ENCODE peak calls at places on chromosomes 11 and 22, in four cellular contexts. M is uterus, Z is brain microvascular endothelial cell, R is fibroblast of lung. G is an unnamed sample.

GRCh38 chr11:111019931-111020381 is 225.6 kb upstream of the POU2AF2 start:
- DNase-seq in M (no peak), Z (no peak), R (peak), G (no peak)

GRCh38 chr22:36977401-36977861 is 41.8 kb downstream of the TST start:
- DNase-seq in M (peak), Z (peak), R (no peak), G (no peak)

GRCh38 chr22:27223317-27224177 is 566.2 kb downstream of the MIAT start:
- DNase-seq in M (peak), Z (peak), R (peak), G (no peak)

GRCh38 chr11:64299847-64300648 is at the start of gene CATSPERZ:
- DNase-seq in M (no peak), Z (no peak), R (no peak), G (no peak)

GRCh38 chr22:37023743-37024338 is 4.3 kb downstream of the MPST start:
- DNase-seq in M (no peak), Z (no peak), R (no peak), G (no peak)

GRCh38 chr11:117882539-117882938 is 6.1 kb upstream of the FXYD6 start:
- DNase-seq in M (no peak), Z (no peak), R (no peak), G (no peak)

GRCh38 chr22:19878461-19879247 is 24.0 kb upstream of the GNB1L start:
- DNase-seq in M (peak), Z (no peak), R (peak), G (no peak)

GRCh38 chr11:46597609-46598219 is 3.9 kb upstream of the AMBRA1 start:
- DNase-seq in M (no peak), Z (peak), R (no peak), G (no peak)

GRCh38 chr22:24553597-24554315 is 1.2 kb downstream of the GUCD1 start:
- DNase-seq in M (peak), Z (peak), R (no peak), G (no peak)

GRCh38 chr11:31414338-31414737 is 44.7 kb downstream of the DNAJC24 start:
- DNase-seq in M (no peak), Z (no peak), R (no peak), G (no peak)

GRCh38 chr11:122984186-122985011 is 2.8 kb upstream of the BSX start:
- DNase-seq in M (no peak), Z (no peak), R (peak), G (no peak)

GRCh38 chr11:130786987-130787688 is 129.1 kb downstream of the SNX19 start:
- DNase-seq in M (no peak), Z (no peak), R (peak), G (no peak)

GRCh38 chr11:68343761-68344256 is 31.4 kb downstream of the LRP5 start:
- DNase-seq in M (no peak), Z (no peak), R (no peak), G (no peak)

GRCh38 chr11:72111803-72112540 is 523 bp downstream of the ANAPC15 start:
- DNase-seq in M (peak), Z (peak), R (peak), G (peak)

GRCh38 chr11:76667271-76667818 is 3.2 kb downstream of the LRRC32 start:
- DNase-seq in M (no peak), Z (no peak), R (no peak), G (no peak)

GRCh38 chr11:76668362-76669155 is 2.0 kb downstream of the LRRC32 start:
- DNase-seq in M (no peak), Z (no peak), R (no peak), G (no peak)

GRCh38 chr11:76666830-76667229 is 3.7 kb downstream of the LRRC32 start:
- DNase-seq in M (no peak), Z (no peak), R (no peak), G (no peak)

GRCh38 chr11:76666408-76666807 is 4.1 kb downstream of the LRRC32 start:
- DNase-seq in M (peak), Z (no peak), R (peak), G (no peak)

GRCh38 chr11:76667856-76668255 is 2.7 kb downstream of the LRRC32 start:
- DNase-seq in M (no peak), Z (no peak), R (no peak), G (no peak)
- H3K4me3 ChIP-seq in M (no peak), Z (peak), R (peak), G (no peak)

DNA sequence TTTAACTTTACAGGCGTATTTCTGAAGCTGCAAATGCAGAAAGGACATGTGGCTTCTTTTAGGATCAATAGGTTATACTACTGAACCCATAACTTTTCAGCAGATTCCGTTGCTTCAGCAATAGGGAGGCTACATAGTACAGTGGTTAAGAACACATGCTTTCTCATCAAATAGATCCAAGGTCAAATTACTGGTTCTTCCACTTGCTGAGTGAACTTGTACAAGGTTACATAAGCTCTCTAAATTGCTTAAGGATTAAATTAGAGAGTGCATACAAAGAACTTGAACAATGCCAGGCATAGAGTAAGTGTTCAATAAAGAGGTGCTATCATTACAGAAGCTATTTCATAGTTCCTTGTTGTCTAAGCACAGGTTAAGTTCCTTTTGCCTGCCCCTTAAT is 129.6 kb downstream of the BARX2 start:
- DNase-seq in M (no peak), Z (no peak), R (no peak), G (no peak)
- TF ChIP-seq CTCF in M (no peak), Z (no peak), R (no peak), G (no peak)

GRCh38 chr11:119650251-119650650 is 78.7 kb downstream of the NECTIN1 start:
- DNase-seq in M (no peak), Z (no peak), R (no peak), G (no peak)
- H3K4me3 ChIP-seq in M (no peak), Z (no peak), R (no peak), G (no peak)

DNA sequence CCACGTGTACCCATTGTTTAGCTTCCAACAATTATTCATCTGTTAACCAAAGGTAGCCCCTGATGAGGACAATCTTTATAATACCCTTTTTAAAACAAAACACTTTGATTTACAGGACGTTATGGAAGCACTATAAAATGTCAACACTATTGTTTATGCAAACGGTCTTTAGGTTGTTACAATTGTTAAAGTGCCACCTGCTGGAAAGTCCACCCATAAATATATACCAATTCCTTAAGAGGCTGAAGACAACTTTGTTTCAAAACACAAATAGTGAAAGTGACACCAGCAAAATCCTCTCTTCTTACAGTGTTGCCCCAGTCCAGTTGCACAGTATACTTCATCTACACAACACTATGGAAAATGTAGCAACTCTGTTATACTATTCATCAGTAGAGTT is 68.9 kb upstream of the SLN start:
- DNase-seq in M (no peak), Z (no peak), R (peak), G (no peak)
- TF ChIP-seq CTCF in M (no peak), Z (peak), R (no peak), G (peak)

GRCh38 chr11:120805960-120806555 is 217.8 kb upstream of the TBCEL start:
- DNase-seq in M (no peak), Z (no peak), R (no peak), G (no peak)
- H3K4me3 ChIP-seq in M (no peak), Z (no peak), R (no peak), G (no peak)

DNA sequence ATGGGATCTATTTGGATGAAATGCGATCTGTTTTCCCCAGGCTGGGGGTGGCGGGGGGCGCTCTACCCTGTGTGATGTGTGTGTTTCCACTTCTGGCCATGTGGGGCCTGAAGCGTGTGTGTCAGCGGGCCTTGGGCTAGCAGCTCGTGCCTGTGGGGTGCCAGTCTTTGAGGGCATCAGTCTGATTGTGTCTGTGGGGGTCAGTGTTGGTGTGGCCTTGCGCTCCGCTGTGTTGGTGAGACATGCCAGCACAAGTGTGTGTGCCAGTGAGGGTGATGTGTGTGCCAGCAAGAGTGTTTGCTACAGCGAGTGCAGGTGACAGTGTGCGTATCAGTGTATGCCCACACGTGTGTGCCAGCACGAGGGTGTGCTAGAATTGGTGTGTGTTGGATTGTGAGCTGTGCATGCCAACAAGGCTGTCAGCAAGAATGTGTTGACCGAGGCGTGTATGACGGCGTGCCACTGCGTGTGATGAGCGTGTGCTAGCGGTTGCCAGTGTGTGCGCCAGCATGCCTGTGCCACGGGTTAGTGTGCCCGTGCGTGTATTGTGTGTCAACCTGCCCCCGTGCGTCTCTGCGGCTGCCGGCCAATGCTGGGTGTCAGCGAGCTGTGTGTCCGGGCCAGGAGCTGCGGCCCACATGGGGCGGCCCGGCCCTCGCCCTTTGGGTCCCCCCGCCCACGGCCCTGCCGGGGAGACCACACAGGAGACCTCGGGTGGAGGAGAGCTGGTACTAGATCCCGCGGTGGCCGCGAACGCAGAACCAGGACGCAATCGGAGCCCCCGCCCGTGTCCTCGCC is 519 bp downstream of the ARRB1 start:
- DNase-seq in M (peak), Z (no peak), R (peak), G (no peak)
- TF ChIP-seq CTCF in M (no peak), Z (peak), R (no peak), G (peak)

GRCh38 chr22:49543876-49544275 is 283.8 kb downstream of the BRD1 start:
- DNase-seq in M (no peak), Z (no peak), R (no peak), G (no peak)
- H3K4me3 ChIP-seq in M (no peak), Z (no peak), R (no peak), G (no peak)

DNA sequence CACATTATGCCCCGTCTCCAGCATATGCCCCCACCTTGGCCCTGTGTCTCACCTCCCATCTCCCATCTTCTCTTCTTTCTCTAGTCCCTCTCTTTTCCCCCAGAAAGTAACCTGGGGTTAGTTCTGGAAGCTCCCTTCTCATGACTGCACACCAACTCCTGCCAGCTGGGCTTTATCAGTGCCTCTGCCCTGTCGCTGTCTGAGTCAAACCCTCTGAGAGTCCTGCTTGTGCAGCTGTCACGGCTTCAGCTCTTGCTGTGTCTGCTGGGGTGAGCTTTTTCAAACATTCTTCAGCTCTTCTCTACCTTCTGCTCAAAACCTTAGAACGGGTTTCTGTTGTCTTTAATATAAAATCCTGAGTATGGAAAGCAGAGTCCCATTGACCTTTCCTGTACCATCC is 304.5 kb upstream of the B3GAT1 start:
- DNase-seq in M (no peak), Z (no peak), R (no peak), G (no peak)
- TF ChIP-seq CTCF in M (no peak), Z (no peak), R (no peak), G (no peak)

DNA sequence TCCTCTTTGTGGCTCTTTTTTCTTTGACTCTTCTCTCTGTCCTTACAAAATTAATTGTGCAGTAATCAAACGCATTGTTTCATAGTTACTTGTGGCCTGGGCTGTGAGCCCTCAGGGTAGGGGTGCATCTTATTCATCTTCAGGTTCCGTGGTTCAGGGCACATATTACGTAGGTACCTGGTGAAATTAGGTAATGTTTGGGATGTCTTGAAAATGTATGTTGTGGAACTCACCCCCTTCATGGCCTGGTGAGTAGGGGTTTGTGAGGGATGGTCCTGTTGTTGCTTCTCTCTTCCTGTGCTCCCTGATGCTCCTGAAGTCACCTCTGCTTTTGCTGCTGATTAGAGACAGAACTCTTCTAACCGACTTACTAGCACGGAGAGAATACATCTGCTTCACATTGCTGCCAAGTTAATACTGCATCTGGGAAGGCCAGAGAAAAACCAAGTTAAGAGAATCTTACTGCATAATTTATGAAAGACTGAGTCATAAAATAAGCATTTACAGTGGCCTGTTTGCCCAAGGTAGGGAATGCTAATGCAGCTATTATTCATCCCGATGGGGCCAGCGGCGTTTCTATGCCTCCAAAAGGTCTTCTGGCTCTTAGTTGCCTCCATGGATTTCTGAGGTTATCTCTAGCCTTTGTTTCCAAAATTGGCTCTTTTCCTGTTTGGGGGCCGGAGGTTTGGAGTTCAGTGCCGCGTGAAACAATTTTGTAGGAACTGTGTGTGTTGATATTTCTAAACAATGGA is 66.9 kb downstream of the TBC1D22A start:
- DNase-seq in M (no peak), Z (peak), R (peak), G (peak)
- H3K4me3 ChIP-seq in M (no peak), Z (no peak), R (no peak), G (no peak)